ENCODE peak calls at places on chromosomes 12 and 14, in four cellular contexts. F is GM12891, H is K562, C is GM12878. B is an unnamed sample.

GRCh38 chr12:76375939-76376338 is 27.7 kb upstream of the BBS10 start:
- DNase-seq in F (no peak), H (no peak), C (no peak), B (no peak)

GRCh38 chr14:61297581-61297980 is 16.4 kb upstream of the TMEM30B start:
- DNase-seq in C (no peak), F (no peak), H (no peak), B (no peak)

GRCh38 chr12:113693693-113694092 is 222.0 kb upstream of the LHX5 start:
- DNase-seq in H (no peak), F (no peak), C (no peak), B (no peak)

GRCh38 chr12:69553626-69554248 is 31.5 kb upstream of the CCT2 start:
- DNase-seq in H (peak), C (no peak), F (no peak), B (no peak)

GRCh38 chr12:130704606-130705005 is 11.5 kb downstream of the RIMBP2 start:
- DNase-seq in H (no peak), F (no peak), C (no peak), B (no peak)

GRCh38 chr12:59164991-59165718 is 244.9 kb upstream of the LRIG3 start:
- DNase-seq in C (no peak), H (no peak), F (no peak), B (no peak)

GRCh38 chr14:63542231-63542999 is 762 bp downstream of the PPP2R5E start:
- DNase-seq in F (no peak), H (peak), C (no peak), B (no peak)

GRCh38 chr12:3230758-3231375 is 153.7 kb downstream of the TSPAN9 start:
- DNase-seq in H (no peak), F (no peak), C (no peak), B (no peak)

GRCh38 chr14:75578786-75579781 is 664 bp downstream of the FLVCR2 start:
- DNase-seq in H (no peak), C (no peak), F (no peak), B (no peak)

GRCh38 chr14:52338282-52338681 is 24.2 kb downstream of the PTGER2 start:
- DNase-seq in H (no peak), F (no peak), C (no peak), B (no peak)

GRCh38 chr12:21239866-21240265 is 94.9 kb downstream of the SLCO1A2 start:
- DNase-seq in C (no peak), H (no peak), F (no peak), B (no peak)

GRCh38 chr12:68446896-68447806 is 115.0 kb upstream of the MDM1 start:
- DNase-seq in H (no peak), F (no peak), C (no peak), B (peak)

GRCh38 chr14:29857545-29857944 is 70.1 kb downstream of the PRKD1 start:
- DNase-seq in H (no peak), C (peak), F (no peak), B (no peak)

GRCh38 chr14:34926552-34926951 is 51.4 kb upstream of the BAZ1A start:
- DNase-seq in C (no peak), H (no peak), F (no peak), B (no peak)

GRCh38 chr12:87112946-87113345 is 856.8 kb upstream of the MGAT4C start:
- DNase-seq in C (no peak), F (no peak), H (no peak), B (no peak)

GRCh38 chr12:124881123-124881522 is 17.5 kb upstream of the SCARB1 start:
- DNase-seq in F (no peak), C (no peak), H (no peak), B (no peak)

GRCh38 chr12:75721790-75722189 is 210.4 kb upstream of the KRR1 start:
- DNase-seq in C (no peak), F (no peak), H (no peak), B (no peak)

GRCh38 chr12:59007620-59008019 is 87.3 kb upstream of the LRIG3 start:
- DNase-seq in H (no peak), F (no peak), C (no peak), B (no peak)

GRCh38 chr14:100416921-100417451 is 93.8 kb downstream of the SLC25A47 start:
- DNase-seq in H (no peak), F (no peak), C (no peak), B (no peak)

GRCh38 chr12:89353823-89354629 is 1.7 kb upstream of the DUSP6 start:
- DNase-seq in H (no peak), C (no peak), F (peak), B (no peak)

GRCh38 chr14:92513204-92513965 is at the start of gene RIN3:
- DNase-seq in H (no peak), F (peak), C (no peak), B (peak)

GRCh38 chr12:107794451-107794850 is 19.9 kb downstream of the ASCL4 start:
- DNase-seq in H (no peak), C (no peak), F (no peak), B (no peak)

GRCh38 chr12:80432061-80432460 is 12.0 kb upstream of the PTPRQ start:
- DNase-seq in H (no peak), F (no peak), C (no peak), B (no peak)

GRCh38 chr12:64229240-64229639 is 7.1 kb upstream of the KICS2 start:
- DNase-seq in H (no peak), C (no peak), F (no peak), B (no peak)

GRCh38 chr12:65741662-65742480 is 82.4 kb upstream of the HMGA2 start:
- DNase-seq in F (peak), H (peak), C (no peak), B (no peak)

GRCh38 chr12:58847876-58848600 is 72.3 kb downstream of the LRIG3 start:
- DNase-seq in C (no peak), F (no peak), H (no peak), B (no peak)

GRCh38 chr12:116372815-116373214 is 95.3 kb upstream of the MED13L start:
- DNase-seq in H (no peak), F (no peak), C (no peak), B (no peak)

GRCh38 chr14:26370118-26370517 is 227.7 kb downstream of the NOVA1 start:
- DNase-seq in H (no peak), C (no peak), F (no peak), B (no peak)

DNA sequence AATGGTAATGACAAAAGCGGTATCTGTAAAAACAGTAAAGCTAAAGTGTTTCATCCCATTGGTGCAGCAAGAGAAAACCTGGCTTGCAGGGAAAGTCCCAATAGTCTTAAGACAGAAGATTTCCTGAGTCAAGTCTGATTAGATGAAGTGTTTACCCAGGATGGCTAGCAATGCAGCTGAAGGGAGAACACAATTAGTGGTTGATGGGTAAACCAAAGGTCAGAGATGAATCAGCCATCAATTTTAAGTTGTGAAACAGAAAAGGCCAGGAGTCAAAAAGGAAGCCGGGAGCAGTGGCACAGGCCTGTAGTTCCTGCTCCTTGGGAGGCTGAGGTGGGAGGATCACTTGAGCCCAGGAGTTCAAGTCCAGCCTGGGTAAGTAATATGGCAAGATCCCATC is 52.6 kb downstream of the SEC23A start:
- DNase-seq in H (no peak), C (no peak), F (no peak), B (peak)
- TF ChIP-seq SPI1 in H (no peak), C (no peak), F (no peak), B (no peak)

GRCh38 chr12:122862872-122863701 is 27.8 kb downstream of the HIP1R start:
- DNase-seq in F (no peak), H (no peak), C (no peak), B (no peak)
- TF ChIP-seq SPI1 in F (no peak), H (no peak), C (no peak), B (no peak)

DNA sequence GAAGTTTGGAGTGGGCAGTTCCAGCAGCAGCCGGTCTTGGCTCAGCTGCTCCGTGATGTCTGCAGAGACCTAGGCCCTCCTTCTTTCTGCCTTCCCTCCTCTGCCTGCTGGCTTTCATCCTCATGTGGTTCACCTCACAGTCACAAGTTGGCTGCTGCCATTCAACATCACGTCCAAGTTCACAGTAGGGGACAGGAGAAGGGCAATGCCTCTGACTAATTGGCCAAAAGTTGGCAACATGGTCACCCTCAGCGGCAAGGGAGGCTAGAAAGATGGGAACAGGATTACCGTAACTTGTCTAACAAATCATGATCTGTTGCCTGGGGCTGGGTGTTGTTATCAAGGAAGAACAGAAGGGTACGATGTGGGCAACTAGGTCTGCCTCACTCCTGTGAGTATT is 7.8 kb upstream of the CACNA2D4 start:
- DNase-seq in H (no peak), F (no peak), C (no peak), B (no peak)
- TF ChIP-seq SPI1 in H (no peak), F (no peak), C (no peak), B (no peak)

GRCh38 chr14:99257122-99257672 is 14.8 kb downstream of the BCL11B start:
- DNase-seq in F (no peak), C (no peak), H (no peak), B (no peak)
- TF ChIP-seq SPI1 in F (no peak), C (no peak), H (no peak), B (no peak)

DNA sequence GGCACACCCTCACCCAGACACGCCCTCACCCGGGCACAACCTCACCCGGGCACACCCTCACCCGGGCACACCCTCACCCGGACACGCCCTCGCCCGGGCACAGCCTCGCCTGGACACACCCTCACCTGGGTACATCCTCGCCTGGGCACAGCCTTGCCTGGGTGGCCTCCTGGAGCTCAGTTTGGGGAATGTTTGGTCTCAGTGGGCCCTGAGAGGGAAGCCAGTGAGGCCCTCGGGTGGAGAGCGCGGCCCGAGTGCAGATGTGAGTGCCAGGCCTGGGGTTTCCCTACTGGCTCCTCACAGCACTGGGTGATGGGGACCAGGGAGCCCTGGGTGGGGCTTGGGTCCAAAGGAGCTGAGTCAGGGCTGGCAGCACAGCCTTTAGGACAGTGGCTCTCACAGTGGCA is 23.8 kb downstream of the GALNT9 start:
- DNase-seq in H (no peak), F (no peak), C (no peak), B (no peak)
- TF ChIP-seq SPI1 in H (no peak), F (no peak), C (no peak), B (no peak)

DNA sequence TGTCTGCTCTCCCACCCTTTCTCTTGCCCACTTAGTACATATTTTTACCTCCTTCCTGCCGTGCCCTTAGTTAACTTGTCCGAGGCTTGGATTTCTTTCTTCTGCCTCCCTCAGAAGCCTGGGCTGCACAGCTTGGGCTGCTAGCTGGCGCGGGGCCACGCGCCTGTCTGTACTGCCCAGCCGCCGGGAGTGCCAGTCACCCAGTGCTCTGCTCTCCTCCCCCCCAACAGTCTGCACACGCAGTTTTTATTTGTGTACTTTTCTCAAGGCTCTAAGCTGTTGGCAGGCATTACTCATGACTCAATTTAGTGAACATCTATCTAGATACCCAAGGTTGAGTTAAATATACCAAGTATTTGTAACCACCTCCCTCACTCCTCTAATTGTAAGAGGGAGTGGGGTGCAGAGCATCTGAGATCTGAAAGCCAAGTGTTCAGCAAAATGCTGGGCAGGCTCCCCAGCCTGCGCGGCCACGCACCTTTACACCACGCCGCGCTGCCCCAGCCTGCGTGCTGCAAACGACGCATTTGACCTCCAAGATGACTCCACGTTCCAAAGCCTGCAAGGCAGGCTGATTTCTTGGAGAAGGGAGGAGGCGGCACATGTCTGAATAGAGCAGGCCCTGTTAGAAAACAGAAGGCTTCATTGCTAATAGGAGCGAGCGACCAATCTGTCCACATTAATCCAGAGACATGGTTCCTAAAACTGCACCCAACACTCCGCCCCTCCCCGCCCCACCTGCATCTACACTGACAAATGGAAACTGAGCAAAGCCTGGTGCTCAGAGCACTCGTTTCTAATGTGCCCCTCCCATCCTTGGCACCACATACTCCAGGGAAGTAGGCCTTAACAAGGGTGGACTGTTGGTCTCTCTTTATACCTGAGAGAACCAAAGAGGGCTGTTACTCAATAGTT is 18.2 kb upstream of the CACNA2D4 start:
- DNase-seq in H (no peak), C (no peak), F (no peak), B (no peak)
- TF ChIP-seq SPI1 in H (no peak), C (no peak), F (no peak), B (no peak)

B was measured in HL-60.